ENCODE peak calls at places on chromosome 11, in six cellular contexts. X, G, V, P, C and B are unnamed samples.

GRCh38 chr11:47518212-47518959 is 34.5 kb downstream of the CELF1 start:
- DNase-seq in X (no peak), G (no peak), V (no peak), P (no peak), C (no peak), B (no peak)

GRCh38 chr11:122733301-122733686 is 77.8 kb downstream of the UBASH3B start:
- DNase-seq in X (no peak), G (peak), V (no peak), P (no peak), C (no peak), B (peak)

GRCh38 chr11:134228625-134229024 is 4.2 kb downstream of the VPS26B start:
- DNase-seq in X (no peak), G (no peak), V (no peak), P (no peak), C (no peak), B (no peak)

GRCh38 chr11:5719703-5720495 is 16.3 kb upstream of the OR56B1 start:
- DNase-seq in X (no peak), G (no peak), V (no peak), P (no peak), C (no peak), B (no peak)

GRCh38 chr11:111913997-111914396 is 1.5 kb downstream of the HSPB2 start:
- DNase-seq in X (peak), G (no peak), V (peak), P (peak), C (no peak), B (peak)

GRCh38 chr11:947744-948143 is 22.1 kb downstream of the AP2A2 start:
- DNase-seq in X (no peak), G (no peak), V (no peak), P (no peak), C (no peak), B (no peak)

GRCh38 chr11:77109236-77110019 is 6.8 kb downstream of the OMP start:
- DNase-seq in X (no peak), G (peak), V (no peak), P (no peak), C (no peak), B (no peak)

GRCh38 chr11:126815111-126815510 is 185.5 kb downstream of the KIRREL3 start:
- DNase-seq in X (no peak), G (no peak), V (no peak), P (no peak), C (no peak), B (no peak)